ENCODE peak calls at places on chromosomes 6 and 20, in seven cellular contexts. C is pancreas, E is left lung, X is body of pancreas, N is IMR-90, F is breast epithelium, P is GM12878. J is an unnamed sample.

GRCh38 chr20:53735536-53736050 is 142.0 kb upstream of the ZNF217 start:
- DNase-seq in C (no peak), E (no peak), X (no peak), N (peak), F (no peak), P (no peak), J (no peak)

GRCh38 chr6:26268659-26269402 is 96.2 kb upstream of the BTN3A2 start:
- DNase-seq in C (no peak), E (no peak), X (no peak), N (peak), F (no peak), P (no peak), J (no peak)

GRCh38 chr6:152313542-152314482 is 323.4 kb downstream of the SYNE1 start:
- DNase-seq in C (no peak), E (no peak), X (no peak), N (peak), F (no peak), P (no peak), J (no peak)

GRCh38 chr20:24756292-24757025 is 192.6 kb upstream of the CST7 start:
- DNase-seq in C (no peak), E (no peak), X (peak), N (no peak), F (no peak), P (no peak), J (no peak)

GRCh38 chr6:164859791-164860190 is 449.6 kb downstream of the C6orf118 start:
- DNase-seq in C (no peak), E (no peak), X (no peak), N (no peak), F (no peak), P (no peak), J (no peak)

GRCh38 chr20:2707353-2708072 is 14.9 kb downstream of the EBF4 start:
- DNase-seq in C (no peak), E (no peak), X (no peak), N (no peak), F (no peak), P (no peak), J (no peak)

GRCh38 chr6:48826884-48827701 is 636.0 kb downstream of the MMUT start:
- DNase-seq in C (no peak), E (no peak), X (peak), N (peak), F (no peak), P (no peak), J (no peak)

GRCh38 chr20:38985603-38986170 is 23.5 kb downstream of the DHX35 start:
- DNase-seq in C (no peak), E (no peak), X (no peak), N (peak), F (no peak), P (peak), J (no peak)

GRCh38 chr20:42204261-42204660 is 586.1 kb upstream of the CHD6 start:
- DNase-seq in C (no peak), E (no peak), X (peak), N (no peak), F (no peak), P (no peak), J (no peak)
- TF ChIP-seq CTCF in C (peak), E (no peak), X (peak), N (no peak), F (peak), P (peak), J (no peak)

GRCh38 chr6:21816231-21816630 is 222.7 kb downstream of the SOX4 start:
- DNase-seq in C (no peak), E (no peak), X (no peak), N (no peak), F (no peak), P (no peak), J (no peak)
- H3K4me3 ChIP-seq in C (no peak), E (no peak), X (no peak), N (no peak), F (no peak), P (no peak), J (no peak)

GRCh38 chr20:62706344-62706743 is 2.3 kb upstream of the NTSR1 start:
- DNase-seq in C (peak), E (peak), X (no peak), N (no peak), F (no peak), P (no peak), J (no peak)

GRCh38 chr20:62705626-62706025 is 3.0 kb upstream of the NTSR1 start:
- DNase-seq in C (peak), E (peak), X (no peak), N (no peak), F (no peak), P (no peak), J (no peak)

GRCh38 chr20:62702886-62703852 is 5.5 kb upstream of the NTSR1 start:
- DNase-seq in C (peak), E (peak), X (no peak), N (peak), F (no peak), P (no peak), J (no peak)

GRCh38 chr20:62703853-62704228 is 4.8 kb upstream of the NTSR1 start:
- DNase-seq in C (no peak), E (no peak), X (no peak), N (no peak), F (no peak), P (no peak), J (no peak)

DNA sequence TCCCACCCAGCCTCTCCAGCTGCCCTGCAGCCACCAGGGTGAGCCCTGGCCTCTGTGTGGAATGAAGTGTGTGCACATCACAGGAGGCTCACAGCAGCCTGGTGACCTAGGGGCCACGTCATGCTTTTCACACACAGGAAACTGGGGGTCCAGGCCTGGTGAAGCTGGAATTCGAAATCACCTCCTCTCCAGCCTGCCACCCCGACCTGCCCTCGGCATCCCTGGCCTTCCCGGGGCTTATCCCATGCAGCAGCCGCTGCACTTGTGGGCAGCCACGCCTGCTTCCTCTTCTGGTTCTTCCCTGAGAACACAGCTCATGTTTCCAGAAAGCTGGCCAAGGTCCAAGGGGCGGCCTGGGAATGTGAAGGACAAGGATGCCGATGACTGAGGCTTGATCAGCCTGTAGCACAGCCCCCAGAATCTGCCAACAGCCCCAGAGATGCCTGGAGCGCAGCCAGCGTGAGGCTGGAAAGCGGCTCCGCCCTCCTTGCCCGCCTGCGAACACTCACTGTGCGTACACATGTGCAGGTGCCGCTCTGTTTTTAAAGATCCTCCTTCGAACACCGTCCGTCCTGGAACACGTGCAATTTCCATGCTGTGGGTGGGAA is 4.2 kb upstream of the NTSR1 start:
- DNase-seq in C (peak), E (peak), X (peak), N (peak), F (peak), P (no peak), J (no peak)
- H3K27ac ChIP-seq in C (no peak), E (no peak), X (no peak), N (peak), F (no peak), P (no peak), J (no peak)

GRCh38 chr20:15760217-15760567 is 813.1 kb downstream of the KIF16B start:
- DNase-seq in C (no peak), E (no peak), X (no peak), N (no peak), F (no peak), P (no peak), J (no peak)

GRCh38 chr20:15763344-15763743 is 809.9 kb downstream of the KIF16B start:
- DNase-seq in C (no peak), E (no peak), X (no peak), N (peak), F (no peak), P (no peak), J (no peak)

GRCh38 chr20:15756001-15756400 is 817.2 kb downstream of the KIF16B start:
- DNase-seq in C (no peak), E (no peak), X (no peak), N (no peak), F (no peak), P (no peak), J (no peak)

GRCh38 chr20:15756401-15756800 is 816.8 kb downstream of the KIF16B start:
- DNase-seq in C (no peak), E (no peak), X (no peak), N (no peak), F (no peak), P (no peak), J (no peak)

GRCh38 chr20:15759546-15760216 is 813.6 kb downstream of the KIF16B start:
- DNase-seq in C (no peak), E (no peak), X (no peak), N (no peak), F (no peak), P (no peak), J (no peak)
- TF ChIP-seq CTCF in C (no peak), E (no peak), X (no peak), N (peak), F (no peak), P (no peak), J (no peak)

GRCh38 chr20:35274172-35275092 is 3.5 kb downstream of the MMP24OS start:
- DNase-seq in C (no peak), E (peak), X (no peak), N (no peak), F (no peak), P (no peak), J (no peak)

GRCh38 chr20:35275741-35276251 is 2.1 kb downstream of the MMP24OS start:
- DNase-seq in C (no peak), E (no peak), X (no peak), N (no peak), F (no peak), P (no peak), J (no peak)

GRCh38 chr20:35277127-35277526 is 795 bp downstream of the MMP24OS start:
- DNase-seq in C (no peak), E (no peak), X (no peak), N (no peak), F (no peak), P (no peak), J (no peak)

GRCh38 chr20:35277531-35278395 is at the start of gene MMP24OS:
- DNase-seq in C (peak), E (peak), X (peak), N (peak), F (peak), P (peak), J (peak)

GRCh38 chr20:35276408-35276807 is 1.5 kb downstream of the MMP24OS start:
- DNase-seq in C (no peak), E (no peak), X (no peak), N (no peak), F (no peak), P (no peak), J (no peak)
- H3K4me3 ChIP-seq in C (peak), E (peak), X (no peak), N (peak), F (peak), P (peak), J (no peak)

GRCh38 chr6:40128149-40128548 is 193.9 kb upstream of the MOCS1 start:
- DNase-seq in C (no peak), E (no peak), X (no peak), N (no peak), F (no peak), P (no peak), J (no peak)
- H3K27ac ChIP-seq in C (peak), E (peak), X (no peak), N (no peak), F (no peak), P (no peak), J (no peak)

GRCh38 chr6:138403324-138403800 is 661 bp upstream of the HEBP2 start:
- DNase-seq in C (peak), E (peak), X (peak), N (no peak), F (no peak), P (no peak), J (peak)
- TF ChIP-seq CTCF in C (no peak), E (no peak), X (no peak), N (peak), F (no peak), P (peak), J (no peak)

GRCh38 chr20:19321176-19321575 is 108.7 kb downstream of the SLC24A3 start:
- DNase-seq in C (no peak), E (no peak), X (no peak), N (no peak), F (no peak), P (no peak), J (no peak)
- H3K4me3 ChIP-seq in C (no peak), E (no peak), X (no peak), N (no peak), F (no peak), P (no peak), J (no peak)

DNA sequence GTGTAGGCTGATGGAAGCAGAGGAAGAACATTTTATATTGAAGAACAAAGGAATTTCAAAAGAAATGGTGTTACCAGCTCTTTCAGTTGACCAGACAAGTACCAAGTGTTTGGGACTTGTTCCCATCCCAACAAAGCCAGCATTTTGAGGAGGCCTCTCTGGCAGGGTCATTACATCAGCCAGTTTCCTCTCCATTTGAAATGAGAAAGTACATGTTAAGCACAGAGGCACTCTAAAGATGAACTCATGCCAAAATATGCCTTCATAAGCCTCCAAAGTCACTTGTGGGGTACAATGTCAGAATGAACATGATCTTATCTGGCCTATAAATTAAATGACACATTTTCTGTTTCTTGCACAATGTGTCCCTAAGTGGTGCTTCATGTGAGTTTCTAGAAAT is 223.9 kb downstream of the PRL start:
- DNase-seq in C (no peak), E (no peak), X (no peak), N (no peak), F (no peak), P (no peak), J (no peak)
- H3K27ac ChIP-seq in C (no peak), E (no peak), X (no peak), N (no peak), F (peak), P (no peak), J (no peak)

GRCh38 chr20:4998160-4998651 is 3.1 kb downstream of the SLC23A2 start:
- DNase-seq in C (no peak), E (no peak), X (no peak), N (no peak), F (no peak), P (peak), J (no peak)
- TF ChIP-seq CTCF in C (no peak), E (no peak), X (no peak), N (no peak), F (no peak), P (peak), J (no peak)